ENCODE peak calls at places on chromosomes 3 and 15, in six cellular contexts. O is astrocyte of the spinal cord, S is GM20000, N is cardiac muscle cell, V is AG09309, D is B cell. L is an unnamed sample.

GRCh38 chr3:33046521-33046920 is 50.4 kb downstream of the GLB1 start:
- DNase-seq in N (no peak), D (no peak), S (no peak), V (no peak), O (no peak), L (no peak)

GRCh38 chr3:158093526-158093925 is 12.7 kb downstream of the SHOX2 start:
- DNase-seq in S (no peak), O (no peak), D (no peak), V (no peak), N (no peak), L (no peak)

GRCh38 chr3:197482001-197482400 is 73.8 kb downstream of the BDH1 start:
- DNase-seq in V (no peak), N (no peak), O (peak), D (no peak), S (no peak), L (no peak)

GRCh38 chr3:98733778-98734281 is 29.3 kb upstream of the ST3GAL6 start:
- DNase-seq in V (no peak), O (peak), N (peak), S (peak), D (no peak), L (peak)

GRCh38 chr15:69734699-69735098 is 282.1 kb downstream of the RPLP1 start:
- DNase-seq in N (no peak), V (no peak), D (no peak), O (no peak), S (no peak), L (no peak)

GRCh38 chr15:36498922-36499321 is 80.5 kb upstream of the CDIN1 start:
- DNase-seq in S (no peak), O (no peak), D (no peak), N (no peak), V (no peak), L (no peak)

GRCh38 chr15:35669457-35670045 is 123.6 kb upstream of the DPH6 start:
- DNase-seq in S (no peak), V (no peak), O (no peak), D (no peak), N (no peak), L (no peak)

GRCh38 chr3:79247367-79248103 is 520.3 kb downstream of the ROBO1 start:
- DNase-seq in D (no peak), N (no peak), S (no peak), O (peak), V (no peak), L (no peak)

GRCh38 chr3:123627673-123628670 is 43.1 kb upstream of the HACD2 start:
- DNase-seq in N (no peak), V (no peak), S (no peak), O (no peak), D (no peak), L (no peak)

GRCh38 chr3:113678773-113679172 is 17.7 kb downstream of the USF3 start:
- DNase-seq in N (no peak), O (no peak), V (no peak), D (no peak), S (no peak), L (no peak)

GRCh38 chr3:16502347-16502908 is 11.1 kb downstream of the RFTN1 start:
- DNase-seq in O (no peak), S (no peak), V (no peak), D (peak), N (no peak), L (no peak)

GRCh38 chr3:114857281-114857680 is 289.8 kb downstream of the ZBTB20 start:
- DNase-seq in D (no peak), S (no peak), V (no peak), N (no peak), O (no peak), L (no peak)

GRCh38 chr3:16570113-16570512 is 35.1 kb downstream of the DAZL start:
- DNase-seq in O (no peak), D (no peak), S (no peak), N (no peak), V (no peak), L (no peak)

GRCh38 chr3:40057077-40057476 is 247.7 kb downstream of the MYRIP start:
- DNase-seq in S (no peak), N (no peak), V (no peak), D (no peak), O (no peak), L (no peak)

GRCh38 chr3:197234947-197235914 is 63.2 kb downstream of the DLG1 start:
- DNase-seq in D (no peak), S (no peak), V (no peak), N (no peak), O (no peak), L (no peak)

GRCh38 chr15:39591141-39591895 is 10.4 kb downstream of the THBS1 start:
- DNase-seq in O (no peak), N (no peak), D (no peak), V (peak), S (no peak), L (no peak)

GRCh38 chr3:8621872-8622271 is 22.7 kb downstream of the SSUH2 start:
- DNase-seq in O (peak), N (no peak), V (peak), S (no peak), D (no peak), L (no peak)

GRCh38 chr3:170178631-170179030 is 2.9 kb downstream of the PHC3 start:
- DNase-seq in S (no peak), N (no peak), V (no peak), D (peak), O (no peak), L (no peak)

GRCh38 chr3:127275287-127275781 is 12.5 kb downstream of the PRR20G start:
- DNase-seq in N (no peak), V (peak), O (peak), D (no peak), S (no peak), L (no peak)

GRCh38 chr3:11953350-11953749 is 50.8 kb upstream of the SYN2 start:
- DNase-seq in N (no peak), O (no peak), V (no peak), S (no peak), D (no peak), L (no peak)

GRCh38 chr3:68172039-68172438 is 517.6 kb upstream of the SUCLG2 start:
- DNase-seq in V (no peak), S (no peak), O (no peak), N (no peak), D (no peak), L (no peak)

GRCh38 chr3:59935025-59935424 is 885.2 kb upstream of the CFAP20DC start:
- DNase-seq in D (no peak), O (no peak), N (no peak), V (no peak), S (peak), L (peak)
- TF ChIP-seq CTCF in D (no peak), O (no peak), N (no peak), V (no peak), S (no peak), L (no peak)

GRCh38 chr3:14145670-14146380 is 21.0 kb downstream of the TMEM43 start:
- DNase-seq in V (no peak), N (no peak), S (no peak), O (no peak), D (no peak), L (no peak)
- TF ChIP-seq CTCF in V (no peak), N (peak), S (no peak), O (no peak), D (no peak), L (no peak)

DNA sequence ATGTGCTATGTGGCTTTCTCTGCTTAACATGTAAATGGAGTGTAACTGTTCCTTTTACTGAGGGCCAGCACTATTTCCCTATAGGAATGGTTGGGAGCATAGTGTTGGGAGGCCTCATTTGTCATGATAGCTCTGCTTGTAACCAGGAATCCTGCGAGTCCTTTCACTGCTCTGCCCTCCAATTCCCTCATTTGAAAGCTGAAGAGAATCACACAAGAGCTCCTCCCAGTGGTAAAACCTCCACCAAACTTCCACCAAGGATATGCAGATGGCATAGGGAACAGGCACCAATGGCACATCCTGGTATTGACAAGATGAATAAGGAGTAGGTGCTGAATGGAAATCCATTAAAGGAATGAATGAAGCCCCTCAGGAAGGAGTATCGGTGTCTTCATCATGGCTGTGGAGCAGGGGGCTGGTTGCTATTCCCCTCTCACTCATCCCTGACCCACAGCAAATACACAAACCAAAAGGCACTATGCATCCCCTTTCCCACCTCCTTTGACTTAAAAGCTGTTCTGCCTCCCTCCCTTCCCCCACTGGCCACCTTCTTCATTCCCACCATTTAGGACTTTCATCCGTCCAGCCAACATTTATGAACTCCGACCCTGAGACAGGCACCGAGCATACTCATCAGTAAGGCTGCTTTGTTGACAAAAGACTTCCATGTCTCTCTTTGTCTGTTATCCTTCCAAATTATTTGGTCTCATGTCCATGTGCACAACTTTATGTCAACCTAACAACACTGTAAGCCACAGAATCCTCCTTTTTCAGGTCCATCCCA is 560.8 kb downstream of the FOXP1 start:
- DNase-seq in O (peak), V (no peak), D (no peak), S (no peak), N (peak), L (no peak)
- TF ChIP-seq CTCF in O (peak), V (peak), D (no peak), S (no peak), N (peak), L (peak)

GRCh38 chr3:171187706-171188290 is 161.3 kb upstream of the SLC2A2 start:
- DNase-seq in N (peak), V (no peak), D (no peak), S (peak), O (no peak), L (no peak)
- TF ChIP-seq CTCF in N (peak), V (peak), D (peak), S (peak), O (peak), L (peak)

GRCh38 chr3:160133757-160134156 is 91.5 kb upstream of the C3orf80 start:
- DNase-seq in D (no peak), S (no peak), V (no peak), N (peak), O (no peak), L (no peak)
- TF ChIP-seq CTCF in D (no peak), S (no peak), V (peak), N (peak), O (peak), L (peak)

GRCh38 chr3:46231323-46231722 is 10.9 kb upstream of the CCR3 start:
- DNase-seq in N (no peak), V (no peak), O (no peak), D (no peak), S (no peak), L (no peak)

GRCh38 chr3:46233194-46233593 is 9.1 kb upstream of the CCR3 start:
- DNase-seq in O (no peak), S (no peak), N (no peak), V (no peak), D (no peak), L (no peak)

GRCh38 chr3:46222435-46223161 is 14.5 kb upstream of the CCR1 start:
- DNase-seq in V (no peak), D (no peak), O (no peak), S (no peak), N (no peak), L (no peak)

DNA sequence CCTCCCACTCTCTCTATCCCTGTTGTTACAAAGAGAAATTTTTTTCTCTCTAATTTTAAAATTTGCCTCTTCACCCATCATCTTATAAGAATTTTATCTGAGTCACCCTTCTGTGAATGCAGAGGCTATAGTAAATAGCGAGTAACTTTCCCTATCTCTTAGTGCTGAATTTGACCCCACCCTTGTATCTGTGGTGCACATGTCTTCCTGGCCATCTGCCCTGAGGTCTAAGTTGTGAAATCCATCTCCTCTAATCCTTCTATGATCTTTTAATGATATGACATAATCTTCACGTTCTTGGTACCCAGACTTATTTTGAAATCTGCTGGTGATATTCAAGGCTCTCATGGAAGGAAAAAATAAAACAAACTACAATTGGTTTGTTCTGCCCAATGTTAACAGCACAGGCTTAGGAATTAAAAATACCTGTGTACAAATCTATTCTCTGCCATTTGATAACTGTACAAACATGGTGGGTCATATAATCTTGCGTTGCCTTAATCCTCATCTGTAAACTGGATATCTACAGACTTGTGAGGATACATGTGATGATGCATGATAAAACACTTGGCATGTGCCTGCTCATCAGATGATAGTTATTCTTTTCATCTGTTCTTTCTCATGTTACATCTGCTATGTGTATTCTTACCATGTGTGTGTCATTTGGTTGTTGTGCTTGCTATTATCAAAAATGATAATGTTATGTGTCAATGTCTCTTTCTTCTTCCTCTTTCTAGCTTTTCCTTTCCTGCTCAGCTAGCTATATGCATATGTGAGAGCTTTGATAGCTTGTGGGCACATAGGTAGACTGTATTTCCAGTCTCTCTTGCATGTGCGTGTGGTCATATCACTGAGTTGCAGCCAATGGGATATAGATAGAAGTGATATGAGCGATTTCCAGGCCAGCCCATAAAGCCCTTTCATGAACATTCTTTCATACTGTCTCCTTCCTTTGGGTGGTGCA is 13.7 kb upstream of the CCR3 start:
- DNase-seq in D (no peak), V (peak), N (no peak), O (no peak), S (no peak), L (no peak)
- TF ChIP-seq CTCF in D (no peak), V (no peak), N (no peak), O (no peak), S (no peak), L (no peak)

L was measured in GM06990.